ENCODE peak calls at places on chromosomes 16 and 17, in nine cellular contexts. One of them, this sample, is unnamed.

GRCh38 chr17:44997733-44998520 is 29.8 kb upstream of the C1QL1 start:
- DNase-seq in breast epithelium: no peak
- DNase-seq in suprapubic skin: no peak
- DNase-seq in HepG2: no peak
- DNase-seq in GM23338: no peak
- DNase-seq in stomach: no peak
- DNase-seq in sigmoid colon: no peak
- DNase-seq in esophagus muscularis mucosa: no peak
- DNase-seq in K562: no peak
- DNase-seq in this sample: no peak

GRCh38 chr17:50955160-50955559 is 89.0 kb upstream of the TOB1 start:
- DNase-seq in GM23338: no peak
- DNase-seq in sigmoid colon: no peak
- DNase-seq in stomach: no peak
- DNase-seq in suprapubic skin: no peak
- DNase-seq in breast epithelium: no peak
- DNase-seq in HepG2: no peak
- DNase-seq in esophagus muscularis mucosa: no peak
- DNase-seq in K562: no peak
- DNase-seq in this sample: no peak

GRCh38 chr16:83581082-83581481 is 226.7 kb upstream of the HSBP1 start:
- DNase-seq in suprapubic skin: no peak
- DNase-seq in HepG2: no peak
- DNase-seq in K562: no peak
- DNase-seq in GM23338: no peak
- DNase-seq in breast epithelium: no peak
- DNase-seq in sigmoid colon: no peak
- DNase-seq in esophagus muscularis mucosa: no peak
- DNase-seq in stomach: no peak
- DNase-seq in this sample: no peak

GRCh38 chr17:62165378-62165722 is 100.3 kb upstream of the MED13 start:
- DNase-seq in stomach: no peak
- DNase-seq in HepG2: peak
- DNase-seq in K562: no peak
- DNase-seq in sigmoid colon: no peak
- DNase-seq in suprapubic skin: no peak
- DNase-seq in esophagus muscularis mucosa: no peak
- DNase-seq in GM23338: no peak
- DNase-seq in breast epithelium: no peak
- DNase-seq in this sample: peak

GRCh38 chr16:51113254-51114125 is 37.6 kb downstream of the SALL1 start:
- DNase-seq in sigmoid colon: no peak
- DNase-seq in breast epithelium: no peak
- DNase-seq in stomach: no peak
- DNase-seq in esophagus muscularis mucosa: no peak
- DNase-seq in K562: no peak
- DNase-seq in suprapubic skin: no peak
- DNase-seq in HepG2: no peak
- DNase-seq in GM23338: peak
- DNase-seq in this sample: no peak

GRCh38 chr17:2173005-2173404 is 118.1 kb downstream of the HIC1 start:
- DNase-seq in HepG2: no peak
- DNase-seq in stomach: no peak
- DNase-seq in esophagus muscularis mucosa: no peak
- DNase-seq in K562: no peak
- DNase-seq in GM23338: no peak
- DNase-seq in suprapubic skin: no peak
- DNase-seq in sigmoid colon: peak
- DNase-seq in breast epithelium: no peak
- DNase-seq in this sample: no peak

GRCh38 chr16:11224096-11224893 is 31.7 kb downstream of the SOCS1 start:
- DNase-seq in sigmoid colon: peak
- DNase-seq in HepG2: peak
- DNase-seq in breast epithelium: peak
- DNase-seq in suprapubic skin: peak
- DNase-seq in GM23338: peak
- DNase-seq in esophagus muscularis mucosa: peak
- DNase-seq in stomach: peak
- DNase-seq in K562: peak
- DNase-seq in this sample: peak

GRCh38 chr17:45949755-45950320 is 49.2 kb upstream of the STH start:
- DNase-seq in K562: no peak
- DNase-seq in stomach: no peak
- DNase-seq in sigmoid colon: peak
- DNase-seq in GM23338: no peak
- DNase-seq in suprapubic skin: no peak
- DNase-seq in HepG2: no peak
- DNase-seq in breast epithelium: no peak
- DNase-seq in esophagus muscularis mucosa: no peak
- DNase-seq in this sample: no peak

GRCh38 chr17:55089955-55090573 is 121.5 kb downstream of the STXBP4 start:
- DNase-seq in breast epithelium: no peak
- DNase-seq in K562: peak
- DNase-seq in suprapubic skin: no peak
- DNase-seq in GM23338: peak
- DNase-seq in esophagus muscularis mucosa: no peak
- DNase-seq in HepG2: peak
- DNase-seq in sigmoid colon: no peak
- DNase-seq in stomach: no peak
- DNase-seq in this sample: peak

GRCh38 chr17:78524870-78525510 is 52.2 kb downstream of the DNAH17 start:
- DNase-seq in K562: no peak
- DNase-seq in suprapubic skin: no peak
- DNase-seq in HepG2: no peak
- DNase-seq in GM23338: no peak
- DNase-seq in esophagus muscularis mucosa: no peak
- DNase-seq in breast epithelium: no peak
- DNase-seq in sigmoid colon: no peak
- DNase-seq in stomach: no peak
- DNase-seq in this sample: no peak

GRCh38 chr17:78127240-78127887 is 1.2 kb downstream of the TMC6 start:
- DNase-seq in breast epithelium: peak
- DNase-seq in esophagus muscularis mucosa: no peak
- DNase-seq in suprapubic skin: peak
- DNase-seq in K562: peak
- DNase-seq in HepG2: peak
- DNase-seq in sigmoid colon: peak
- DNase-seq in stomach: peak
- DNase-seq in GM23338: no peak
- DNase-seq in this sample: peak

GRCh38 chr17:79556263-79556662 is 54.6 kb downstream of the RBFOX3 start:
- DNase-seq in HepG2: no peak
- DNase-seq in GM23338: no peak
- DNase-seq in stomach: no peak
- DNase-seq in suprapubic skin: no peak
- DNase-seq in esophagus muscularis mucosa: no peak
- DNase-seq in K562: no peak
- DNase-seq in breast epithelium: no peak
- DNase-seq in sigmoid colon: peak
- DNase-seq in this sample: no peak

GRCh38 chr16:27746076-27746855 is 196.3 kb downstream of the KATNIP start:
- DNase-seq in breast epithelium: no peak
- DNase-seq in sigmoid colon: no peak
- DNase-seq in GM23338: no peak
- DNase-seq in HepG2: no peak
- DNase-seq in esophagus muscularis mucosa: no peak
- DNase-seq in K562: no peak
- DNase-seq in suprapubic skin: no peak
- DNase-seq in stomach: no peak
- DNase-seq in this sample: no peak

GRCh38 chr17:79841369-79842135 is 2.3 kb upstream of the CBX4 start:
- DNase-seq in K562: no peak
- DNase-seq in suprapubic skin: no peak
- DNase-seq in HepG2: no peak
- DNase-seq in GM23338: peak
- DNase-seq in stomach: no peak
- DNase-seq in sigmoid colon: no peak
- DNase-seq in esophagus muscularis mucosa: no peak
- DNase-seq in breast epithelium: no peak
- DNase-seq in this sample: no peak

GRCh38 chr16:10519929-10520868 is 60.2 kb downstream of the EMP2 start:
- DNase-seq in sigmoid colon: no peak
- DNase-seq in HepG2: peak
- DNase-seq in suprapubic skin: no peak
- DNase-seq in breast epithelium: peak
- DNase-seq in esophagus muscularis mucosa: no peak
- DNase-seq in stomach: peak
- DNase-seq in K562: no peak
- DNase-seq in GM23338: no peak
- DNase-seq in this sample: no peak

GRCh38 chr17:15185625-15185991 is 79.5 kb downstream of the PMP22 start:
- DNase-seq in stomach: no peak
- DNase-seq in HepG2: no peak
- DNase-seq in esophagus muscularis mucosa: no peak
- DNase-seq in K562: no peak
- DNase-seq in GM23338: no peak
- DNase-seq in suprapubic skin: no peak
- DNase-seq in sigmoid colon: no peak
- DNase-seq in breast epithelium: no peak
- DNase-seq in this sample: peak

GRCh38 chr16:48576927-48577326 is 33.1 kb downstream of the N4BP1 start:
- DNase-seq in sigmoid colon: no peak
- DNase-seq in K562: no peak
- DNase-seq in breast epithelium: no peak
- DNase-seq in suprapubic skin: no peak
- DNase-seq in esophagus muscularis mucosa: no peak
- DNase-seq in GM23338: no peak
- DNase-seq in HepG2: peak
- DNase-seq in stomach: no peak
- DNase-seq in this sample: no peak

GRCh38 chr17:83010323-83011200 is 68.8 kb upstream of the METRNL start:
- DNase-seq in suprapubic skin: no peak
- DNase-seq in breast epithelium: no peak
- DNase-seq in HepG2: no peak
- DNase-seq in esophagus muscularis mucosa: peak
- DNase-seq in GM23338: no peak
- DNase-seq in stomach: peak
- DNase-seq in sigmoid colon: no peak
- DNase-seq in K562: no peak
- DNase-seq in this sample: no peak

GRCh38 chr17:39872700-39873099 is 4.7 kb downstream of the ZPBP2 start:
- DNase-seq in stomach: no peak
- DNase-seq in suprapubic skin: no peak
- DNase-seq in HepG2: peak
- DNase-seq in GM23338: peak
- DNase-seq in esophagus muscularis mucosa: no peak
- DNase-seq in K562: no peak
- DNase-seq in sigmoid colon: no peak
- DNase-seq in breast epithelium: no peak
- DNase-seq in this sample: no peak

DNA sequence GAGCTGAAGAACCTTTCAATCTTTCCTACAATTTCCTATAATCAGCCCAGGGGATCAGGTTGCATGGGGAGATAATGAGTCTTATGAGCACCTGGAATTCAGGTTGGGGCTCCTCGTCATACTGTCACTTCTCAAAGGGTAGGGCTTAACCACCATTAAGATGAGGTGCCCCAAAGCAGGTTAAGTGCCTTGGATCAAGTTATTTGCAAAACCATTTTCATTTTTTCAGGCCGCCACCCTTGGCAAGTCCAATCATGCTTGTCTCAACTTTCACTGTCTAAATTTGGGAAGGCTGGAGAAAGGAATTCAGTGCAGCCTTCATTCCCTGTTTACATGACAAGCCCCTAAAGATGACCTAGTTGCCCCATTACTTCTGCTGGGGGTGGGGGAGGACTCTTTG is 44.9 kb upstream of the TANGO6 start:
- DNase-seq in K562: no peak
- DNase-seq in esophagus muscularis mucosa: no peak
- DNase-seq in HepG2: no peak
- DNase-seq in breast epithelium: peak
- DNase-seq in GM23338: peak
- DNase-seq in stomach: no peak
- DNase-seq in sigmoid colon: no peak
- DNase-seq in suprapubic skin: no peak
- DNase-seq in this sample: no peak
- TF ChIP-seq POLR2AphosphoS5 in K562: no peak
- TF ChIP-seq POLR2AphosphoS5 in esophagus muscularis mucosa: no peak
- TF ChIP-seq POLR2AphosphoS5 in HepG2: no peak
- TF ChIP-seq POLR2AphosphoS5 in breast epithelium: no peak
- TF ChIP-seq POLR2AphosphoS5 in GM23338: no peak
- TF ChIP-seq POLR2AphosphoS5 in stomach: no peak
- TF ChIP-seq POLR2AphosphoS5 in sigmoid colon: no peak
- TF ChIP-seq POLR2AphosphoS5 in suprapubic skin: no peak
- TF ChIP-seq POLR2AphosphoS5 in this sample: no peak

GRCh38 chr16:96935-97381 is 18.9 kb downstream of the MPG start:
- DNase-seq in GM23338: peak
- DNase-seq in K562: peak
- DNase-seq in HepG2: peak
- DNase-seq in suprapubic skin: peak
- DNase-seq in stomach: peak
- DNase-seq in sigmoid colon: peak
- DNase-seq in breast epithelium: peak
- DNase-seq in esophagus muscularis mucosa: peak
- DNase-seq in this sample: peak
- TF ChIP-seq POLR2AphosphoS5 in GM23338: peak
- TF ChIP-seq POLR2AphosphoS5 in K562: peak
- TF ChIP-seq POLR2AphosphoS5 in HepG2: no peak
- TF ChIP-seq POLR2AphosphoS5 in suprapubic skin: peak
- TF ChIP-seq POLR2AphosphoS5 in stomach: no peak
- TF ChIP-seq POLR2AphosphoS5 in sigmoid colon: peak
- TF ChIP-seq POLR2AphosphoS5 in breast epithelium: peak
- TF ChIP-seq POLR2AphosphoS5 in esophagus muscularis mucosa: peak
- TF ChIP-seq POLR2AphosphoS5 in this sample: peak

DNA sequence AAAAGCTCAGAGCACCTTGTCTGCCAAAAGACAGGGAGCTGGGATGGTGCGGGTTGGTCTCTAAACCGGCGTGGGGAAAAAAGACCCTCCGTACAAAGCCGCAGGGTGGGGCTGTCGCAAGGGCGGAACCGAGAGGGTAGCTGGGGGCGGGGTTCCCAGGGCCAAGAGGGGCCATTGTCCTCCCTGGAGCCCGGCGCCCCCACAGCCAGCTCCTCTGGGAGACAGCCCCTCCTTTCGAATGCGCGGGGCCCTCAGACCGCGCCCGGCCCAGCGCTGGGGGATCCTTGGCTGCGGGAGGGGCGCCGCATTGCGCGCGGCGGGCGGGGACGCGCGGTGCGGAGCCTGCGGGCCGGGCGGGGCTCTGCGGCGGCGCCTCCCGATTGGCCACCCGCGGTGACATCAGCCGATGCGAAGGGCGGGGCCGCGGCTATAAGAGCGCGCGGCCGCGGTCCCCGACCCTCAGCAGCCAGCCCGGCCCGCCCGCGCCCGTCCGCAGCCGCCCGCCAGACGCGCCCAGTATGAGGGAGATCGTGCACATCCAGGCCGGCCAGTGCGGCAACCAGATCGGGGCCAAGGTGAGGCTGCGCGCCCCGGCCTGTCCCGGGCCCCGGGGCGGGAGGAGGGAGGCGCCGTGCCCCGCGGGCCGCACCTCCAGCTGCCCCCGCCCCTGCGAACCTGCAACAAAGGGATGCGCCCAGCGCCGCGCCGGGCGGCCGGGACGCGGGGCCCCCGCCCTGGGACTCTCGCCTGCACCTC is at the start of gene TUBB3:
- DNase-seq in esophagus muscularis mucosa: no peak
- DNase-seq in sigmoid colon: no peak
- DNase-seq in suprapubic skin: no peak
- DNase-seq in GM23338: peak
- DNase-seq in HepG2: peak
- DNase-seq in breast epithelium: no peak
- DNase-seq in stomach: peak
- DNase-seq in K562: peak
- DNase-seq in this sample: peak
- TF ChIP-seq POLR2AphosphoS5 in esophagus muscularis mucosa: peak
- TF ChIP-seq POLR2AphosphoS5 in sigmoid colon: peak
- TF ChIP-seq POLR2AphosphoS5 in suprapubic skin: no peak
- TF ChIP-seq POLR2AphosphoS5 in GM23338: peak
- TF ChIP-seq POLR2AphosphoS5 in HepG2: peak
- TF ChIP-seq POLR2AphosphoS5 in breast epithelium: no peak
- TF ChIP-seq POLR2AphosphoS5 in stomach: no peak
- TF ChIP-seq POLR2AphosphoS5 in K562: peak
- TF ChIP-seq POLR2AphosphoS5 in this sample: peak

GRCh38 chr17:9750488-9750887 is 40.9 kb downstream of the DHRS7C start:
- DNase-seq in suprapubic skin: no peak
- DNase-seq in K562: no peak
- DNase-seq in GM23338: no peak
- DNase-seq in HepG2: no peak
- DNase-seq in esophagus muscularis mucosa: no peak
- DNase-seq in breast epithelium: no peak
- DNase-seq in sigmoid colon: no peak
- DNase-seq in stomach: no peak
- DNase-seq in this sample: no peak
- TF ChIP-seq POLR2AphosphoS5 in suprapubic skin: no peak
- TF ChIP-seq POLR2AphosphoS5 in K562: no peak
- TF ChIP-seq POLR2AphosphoS5 in GM23338: no peak
- TF ChIP-seq POLR2AphosphoS5 in HepG2: no peak
- TF ChIP-seq POLR2AphosphoS5 in esophagus muscularis mucosa: no peak
- TF ChIP-seq POLR2AphosphoS5 in breast epithelium: no peak
- TF ChIP-seq POLR2AphosphoS5 in sigmoid colon: no peak
- TF ChIP-seq POLR2AphosphoS5 in stomach: no peak
- TF ChIP-seq POLR2AphosphoS5 in this sample: no peak

This sample was measured in transverse colon.